ENCODE peak calls at places on chromosomes 4 and X, in eight cellular contexts. H, Q, O, F, Z, S, P and A are unnamed samples.

GRCh38 chrX:45851434-45851991 is 650.8 kb upstream of the DIPK2B start:
- DNase-seq in H (peak), P (no peak), Z (peak), S (no peak), O (peak), F (no peak), Q (peak), A (no peak)

GRCh38 chr4:182179105-182179504 is 64.1 kb upstream of the TENM3 start:
- DNase-seq in O (no peak), H (no peak), S (no peak), P (peak), F (no peak), Q (peak), Z (peak), A (no peak)

GRCh38 chr4:149993030-149993429 is 85.2 kb upstream of the DCLK2 start:
- DNase-seq in Q (peak), Z (no peak), H (no peak), O (no peak), S (no peak), F (no peak), P (peak), A (no peak)

GRCh38 chr4:41438564-41438963 is 99.4 kb upstream of the LIMCH1 start:
- DNase-seq in O (no peak), Z (no peak), P (no peak), F (no peak), H (no peak), S (no peak), Q (peak), A (no peak)

GRCh38 chr4:51835854-51836253 is 7.1 kb upstream of the DCUN1D4 start:
- DNase-seq in P (no peak), S (no peak), F (no peak), H (no peak), Q (no peak), O (no peak), Z (no peak), A (no peak)

GRCh38 chrX:68708503-68709290 is 61.2 kb downstream of the STARD8 start:
- DNase-seq in H (no peak), Z (no peak), Q (no peak), S (no peak), P (no peak), F (no peak), O (no peak), A (no peak)

GRCh38 chr4:74933562-74934015 is 673 bp downstream of the PARM1 start:
- DNase-seq in O (peak), Z (no peak), F (no peak), P (peak), S (no peak), Q (peak), H (peak), A (no peak)

GRCh38 chrX:76420237-76420636 is 7.3 kb upstream of the MAGEE1 start:
- DNase-seq in Z (no peak), S (no peak), O (no peak), F (no peak), H (no peak), P (no peak), Q (no peak), A (no peak)

GRCh38 chr4:6403400-6403685 is 69.1 kb downstream of the PPP2R2C start:
- DNase-seq in Z (no peak), F (no peak), S (no peak), P (no peak), Q (no peak), H (no peak), O (no peak), A (no peak)

GRCh38 chr4:87506974-87507701 is 22.0 kb downstream of the SPARCL1 start:
- DNase-seq in P (peak), F (peak), Q (peak), Z (no peak), S (no peak), H (no peak), O (no peak), A (no peak)

GRCh38 chr4:57044996-57045395 is 65.2 kb downstream of the IGFBP7 start:
- DNase-seq in S (no peak), Q (no peak), P (peak), Z (no peak), H (no peak), O (no peak), F (no peak), A (no peak)

GRCh38 chr4:51909236-51909703 is 66.3 kb downstream of the DCUN1D4 start:
- DNase-seq in Z (no peak), Q (no peak), F (no peak), O (no peak), H (peak), P (no peak), S (no peak), A (no peak)

GRCh38 chr4:147843162-147843561 is 111.3 kb downstream of the ARHGAP10 start:
- DNase-seq in O (no peak), Q (no peak), F (no peak), S (peak), H (peak), Z (no peak), P (no peak), A (no peak)

GRCh38 chrX:80806557-80806956 is 3.1 kb downstream of the BRWD3 start:
- DNase-seq in H (no peak), O (no peak), S (no peak), Q (no peak), F (no peak), Z (no peak), P (no peak), A (no peak)

GRCh38 chrX:48956728-48957414 is 536 bp downstream of the OTUD5 start:
- DNase-seq in Q (no peak), O (peak), F (no peak), H (peak), P (no peak), S (no peak), Z (no peak), A (no peak)

GRCh38 chr4:136742330-136742729 is 790.0 kb downstream of the PCDH18 start:
- DNase-seq in S (no peak), Q (no peak), P (peak), Z (no peak), O (no peak), F (no peak), H (no peak), A (no peak)

GRCh38 chr4:552059-552458 is 24.0 kb downstream of the TMEM271 start:
- DNase-seq in Z (no peak), F (no peak), H (no peak), S (no peak), P (no peak), Q (no peak), O (no peak), A (no peak)

GRCh38 chrX:154315416-154315815 is 19.8 kb downstream of the TKTL1 start:
- DNase-seq in Z (no peak), O (no peak), H (no peak), F (no peak), Q (no peak), S (no peak), P (no peak), A (no peak)

GRCh38 chrX:65451663-65452062 is 82.9 kb downstream of the LAS1L start:
- DNase-seq in O (peak), Q (peak), F (peak), S (peak), H (peak), P (peak), Z (no peak), A (no peak)

GRCh38 chr4:6753103-6753560 is 29.4 kb upstream of the KIAA0232 start:
- DNase-seq in F (no peak), O (no peak), Z (no peak), P (no peak), H (peak), Q (no peak), S (peak), A (no peak)